ENCODE peak calls at places on chromosomes 7 and 10, in six cellular contexts. D is HCT116; B is CD8-positive, alpha-beta memory T cell; O is uterus; L is WERI-Rb-1; Y is A549. A is an unnamed sample. For H3K9me3, the result is how much of the 10 kb centered on the place peaks cover.

GRCh38 chr10:127922675-127923366 is 15.9 kb downstream of the PTPRE start:
- DNase-seq in B (no peak), Y (peak), D (peak), L (no peak), O (no peak), A (peak)

GRCh38 chr10:129962092-129962494 is 2.0 kb downstream of the EBF3 start:
- DNase-seq in D (no peak), Y (no peak), L (no peak), B (no peak), O (no peak), A (peak)

GRCh38 chr7:100689230-100690135 is 4.6 kb downstream of the GIGYF1 start:
- DNase-seq in B (no peak), Y (no peak), O (no peak), L (no peak), D (no peak), A (no peak)

GRCh38 chr7:199465-200249 is 7.3 kb downstream of the FAM20C start:
- DNase-seq in Y (no peak), O (no peak), B (no peak), D (no peak), L (no peak), A (no peak)

GRCh38 chr10:63744060-63744941 is 223.1 kb downstream of the REEP3 start:
- DNase-seq in L (no peak), Y (no peak), B (no peak), D (no peak), O (no peak), A (no peak)

GRCh38 chr7:26653966-26654365 is 210.4 kb downstream of the SKAP2 start:
- DNase-seq in B (no peak), O (no peak), D (no peak), L (no peak), Y (no peak), A (no peak)

GRCh38 chr10:129901389-129902045 is 62.6 kb downstream of the EBF3 start:
- DNase-seq in L (no peak), D (no peak), O (no peak), B (no peak), Y (no peak), A (no peak)

GRCh38 chr7:133695976-133696531 is 431.1 kb upstream of the LRGUK start:
- DNase-seq in L (no peak), D (no peak), Y (no peak), O (no peak), B (no peak), A (no peak)

GRCh38 chr10:60663850-60664249 is 114.4 kb upstream of the CDK1 start:
- DNase-seq in B (no peak), D (no peak), L (no peak), Y (no peak), O (no peak), A (no peak)

GRCh38 chr7:115940462-115941060 is 90.0 kb downstream of the TFEC start:
- DNase-seq in O (no peak), D (no peak), B (no peak), L (no peak), Y (no peak), A (no peak)

GRCh38 chr10:89516149-89516832 is 19.1 kb downstream of the SLC16A12 start:
- DNase-seq in Y (peak), D (no peak), B (no peak), O (peak), L (no peak), A (peak)

GRCh38 chr7:150466477-150466876 is 16.0 kb downstream of the GIMAP8 start:
- DNase-seq in Y (no peak), O (no peak), L (no peak), D (no peak), B (no peak), A (no peak)

GRCh38 chr10:115093286-115093775 is at the start of gene ATRNL1:
- DNase-seq in L (peak), D (no peak), O (peak), B (peak), Y (peak), A (peak)

GRCh38 chr7:137287651-137288258 is 55.8 kb downstream of the PTN start:
- DNase-seq in O (no peak), B (no peak), D (no peak), L (no peak), Y (no peak), A (no peak)

GRCh38 chr7:8724080-8724718 is 290.8 kb downstream of the NXPH1 start:
- DNase-seq in O (no peak), B (no peak), L (peak), Y (peak), D (no peak), A (peak)

GRCh38 chr7:47408675-47409074 is 173.2 kb downstream of the TNS3 start:
- DNase-seq in Y (no peak), D (no peak), B (no peak), L (no peak), O (peak), A (no peak)

GRCh38 chr7:2680792-2681490 is 7.1 kb upstream of the AMZ1 start:
- DNase-seq in L (peak), D (peak), O (peak), Y (peak), B (peak), A (peak)

GRCh38 chr10:5629789-5630436 is 36.5 kb downstream of the ASB13 start:
- DNase-seq in B (peak), O (peak), L (peak), Y (peak), D (peak), A (peak)

GRCh38 chr7:12322903-12323300 is 80.8 kb downstream of the VWDE start:
- DNase-seq in O (no peak), D (no peak), B (no peak), L (no peak), Y (no peak), A (no peak)

DNA sequence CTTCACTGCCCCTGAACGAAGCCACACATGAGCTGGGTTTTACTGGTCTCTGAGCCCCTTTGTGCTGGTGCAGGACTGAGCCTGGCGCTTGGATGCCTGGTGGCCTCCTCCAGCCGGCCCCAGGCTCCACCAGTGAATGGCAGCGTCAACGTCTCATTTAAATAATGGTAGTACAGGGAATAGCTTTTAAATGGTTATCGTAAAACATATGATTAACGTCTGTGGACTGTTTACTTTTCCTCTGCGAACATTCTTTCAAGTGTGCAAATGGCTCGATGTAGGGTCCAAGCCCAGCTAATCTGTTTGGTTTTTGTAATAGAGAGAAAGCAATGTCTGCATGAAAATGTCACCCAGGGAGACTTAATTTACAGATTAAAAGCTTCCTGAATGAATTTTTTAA is 192.6 kb downstream of the TCF7L2 start:
- DNase-seq in D (no peak), B (no peak), Y (no peak), L (no peak), O (no peak), A (no peak)
- H3K4me3 ChIP-seq in D (no peak), B (no peak), Y (no peak), L (no peak), O (no peak), A (no peak)

DNA sequence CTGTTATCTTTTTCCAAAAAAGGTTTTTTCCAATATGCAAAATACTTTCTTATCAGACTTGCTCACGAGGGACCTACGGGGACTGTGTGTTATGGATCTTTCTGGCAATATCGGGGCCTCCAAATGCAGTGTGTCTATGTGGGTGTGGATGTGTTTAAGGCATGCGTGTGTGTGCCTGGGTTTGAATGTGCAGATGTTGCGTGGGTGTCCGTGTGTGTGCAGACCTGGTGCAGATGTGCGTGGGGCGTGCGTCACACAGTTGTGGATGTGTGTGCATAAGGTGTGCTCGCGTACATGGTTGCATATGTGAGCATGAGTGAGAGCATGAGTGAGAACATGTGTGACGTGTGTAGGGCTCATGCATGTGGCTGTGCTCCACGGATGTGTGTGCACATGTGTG is 19.7 kb downstream of the NKX6-2 start:
- DNase-seq in B (no peak), O (no peak), Y (no peak), L (no peak), D (no peak), A (no peak)
- H3K9me3 ChIP-seq in B (under half), O (under half), Y (under half), L (under half), D (under half), A (under half)

GRCh38 chr10:87559392-87559791 is 54.7 kb downstream of the MINPP1 start:
- DNase-seq in Y (no peak), L (no peak), D (no peak), B (no peak), O (no peak), A (no peak)
- H3K4me3 ChIP-seq in Y (no peak), L (no peak), D (no peak), B (no peak), O (no peak), A (no peak)

DNA sequence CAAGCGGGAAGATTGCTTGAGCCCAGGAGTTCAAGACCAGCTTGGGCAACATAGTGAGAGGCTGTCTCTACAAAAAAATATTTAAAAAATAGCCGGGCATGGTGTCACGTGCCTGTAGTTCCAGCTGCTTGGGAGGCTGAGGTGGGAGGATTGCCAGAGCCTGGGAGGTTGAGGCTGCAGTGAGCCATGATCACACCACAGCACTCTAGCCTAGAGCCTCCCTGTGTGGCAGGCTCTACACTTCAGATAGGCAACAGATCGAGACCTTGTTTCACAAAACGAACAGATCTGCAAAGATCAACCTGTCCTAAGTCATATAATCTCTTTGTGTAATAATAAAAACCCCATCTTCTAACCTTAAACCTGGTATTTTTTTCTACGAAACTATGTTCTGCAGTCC is 76.8 kb downstream of the PTEN start:
- DNase-seq in D (no peak), B (no peak), Y (no peak), L (no peak), O (no peak), A (no peak)
- H3K9me3 ChIP-seq in D (under half), B (under half), Y (under half), L (under half), O (under half), A (under half)

DNA sequence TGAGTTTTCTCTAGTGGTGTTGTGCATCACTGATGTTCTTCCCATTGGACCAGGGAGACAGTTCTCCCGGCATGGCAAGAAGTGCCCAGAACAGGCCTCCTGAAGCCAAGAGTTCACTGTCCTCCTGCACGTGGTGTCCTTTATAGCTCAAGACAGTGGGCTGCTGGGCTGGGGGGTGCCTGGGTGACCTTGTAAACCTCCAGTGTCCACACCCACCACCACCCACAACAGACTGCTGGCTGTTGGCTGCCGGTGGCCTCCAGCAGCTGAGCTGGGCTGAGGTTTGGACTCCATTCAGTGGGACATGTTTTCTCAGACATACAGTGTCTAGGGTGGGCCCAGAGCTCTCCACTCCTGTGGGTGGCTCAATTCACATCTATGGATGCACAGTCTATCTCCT is 42.2 kb downstream of the HK1 start:
- DNase-seq in D (no peak), B (no peak), Y (no peak), O (no peak), L (no peak), A (no peak)
- H3K4me3 ChIP-seq in D (no peak), B (peak), Y (no peak), O (no peak), L (no peak), A (peak)

DNA sequence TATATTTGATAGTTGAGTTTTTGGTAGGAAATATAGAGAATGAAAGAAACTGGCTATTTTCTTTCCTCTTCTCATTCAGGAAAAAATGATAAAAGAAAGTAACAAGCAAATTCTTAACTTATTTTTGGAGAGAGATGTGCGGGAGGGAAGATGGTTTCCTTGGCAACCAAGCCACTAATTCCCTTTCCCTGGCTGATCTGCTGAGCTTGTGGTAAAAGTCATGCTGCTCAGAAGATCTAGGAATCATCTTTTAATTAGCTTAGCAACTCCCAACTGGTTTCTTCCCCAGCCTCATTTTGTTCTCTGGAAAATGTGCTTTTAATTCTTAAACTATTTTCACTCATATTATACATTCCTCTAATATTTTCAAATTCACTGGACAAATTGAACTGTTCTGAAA is 11.8 kb downstream of the UROS start:
- DNase-seq in Y (no peak), O (no peak), D (no peak), B (no peak), L (peak), A (no peak)
- H3K9me3 ChIP-seq in Y (under half), O (under half), D (under half), B (under half), L (under half), A (under half)

DNA sequence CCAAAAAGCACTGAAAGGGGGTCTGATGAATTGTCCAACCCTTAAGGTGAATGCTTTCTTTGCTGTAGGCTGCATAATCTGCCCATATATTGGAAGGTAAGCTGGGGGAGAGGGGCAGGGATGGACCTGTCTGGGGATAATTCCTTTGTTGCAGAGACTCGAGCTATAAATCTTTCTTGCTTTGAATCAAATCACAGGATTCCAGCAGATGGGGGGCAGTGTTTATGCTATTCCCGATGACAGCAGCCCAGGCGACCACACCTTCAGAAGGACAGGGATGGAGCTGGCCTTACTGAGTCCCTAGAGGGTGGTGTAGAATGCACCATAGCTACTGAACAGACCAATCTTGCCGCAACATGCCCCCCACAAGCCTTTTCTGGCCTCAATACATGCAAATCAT is 2.5 kb downstream of the PODXL start:
- DNase-seq in D (no peak), L (peak), O (no peak), Y (no peak), B (no peak), A (no peak)
- H3K4me3 ChIP-seq in D (no peak), L (no peak), O (peak), Y (no peak), B (no peak), A (no peak)

DNA sequence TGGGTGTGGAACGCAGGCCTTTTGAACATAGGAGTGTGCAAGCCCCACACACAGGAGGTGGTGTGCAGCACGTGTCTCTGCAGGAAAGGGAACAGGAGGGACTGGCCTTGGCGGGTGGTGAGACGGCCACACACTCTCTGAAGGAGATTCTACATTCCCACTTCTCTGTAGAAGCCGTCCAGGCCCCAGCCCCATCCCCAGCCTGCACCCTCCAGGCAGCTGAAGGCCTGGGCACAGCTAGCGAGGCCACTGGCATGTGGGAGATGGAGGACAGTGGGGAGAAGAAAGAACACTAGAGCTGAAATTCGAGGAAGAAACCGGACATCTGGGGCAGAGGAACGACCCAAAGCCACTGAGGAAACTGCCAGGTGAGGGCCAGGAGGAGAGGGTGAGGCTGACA is 507.3 kb downstream of the DNAJB6 start:
- DNase-seq in L (no peak), Y (no peak), O (no peak), B (no peak), D (no peak), A (no peak)
- H3K9me3 ChIP-seq in L (under half), Y (under half), O (under half), B (under half), D (under half), A (under half)

DNA sequence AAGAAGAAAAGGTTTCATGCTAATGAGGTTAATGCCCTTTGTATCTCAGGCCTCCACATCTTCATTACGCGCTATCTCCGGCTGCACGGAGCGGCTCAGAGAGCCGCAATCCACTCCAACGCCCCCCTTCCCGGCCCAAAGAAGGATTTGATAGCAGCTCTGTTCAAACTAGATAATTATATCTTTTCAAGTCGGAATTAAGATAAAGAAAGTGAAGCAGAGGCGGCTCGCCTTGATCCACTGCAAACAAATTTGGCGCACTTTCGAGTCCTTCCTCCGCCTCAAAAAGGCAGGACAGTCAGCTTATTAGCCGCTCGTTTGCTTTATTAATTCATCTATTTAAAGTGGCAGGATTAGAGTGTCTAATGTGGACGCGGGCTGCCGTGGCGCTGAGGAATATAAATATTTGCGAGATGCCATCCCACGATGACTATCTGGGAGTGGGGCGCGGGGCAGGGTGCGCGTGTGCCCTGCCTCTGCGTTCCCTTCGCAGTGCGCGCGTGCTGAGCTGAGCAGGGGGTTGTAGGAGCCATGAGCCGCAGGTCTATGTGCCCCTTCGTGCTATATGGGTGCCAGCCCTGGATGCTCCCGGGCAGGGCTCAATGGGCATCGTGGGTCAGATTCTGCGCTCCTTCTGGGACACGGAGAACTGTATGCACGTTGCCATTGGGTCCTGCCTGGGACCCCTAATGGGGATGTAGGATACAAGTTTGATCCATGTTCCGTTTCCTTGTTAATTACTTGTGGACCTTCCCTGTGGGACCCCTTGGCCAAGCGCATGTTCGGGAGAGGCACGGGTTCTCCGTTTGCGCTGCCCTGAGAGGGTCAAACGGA is 9.0 kb downstream of the EMX2 start:
- DNase-seq in Y (no peak), L (no peak), O (peak), D (no peak), B (no peak), A (no peak)
- H3K4me3 ChIP-seq in Y (no peak), L (no peak), O (peak), D (no peak), B (no peak), A (no peak)